ENCODE peak calls at places on chromosome 16, in four cellular contexts. E is vagina, U is mammary epithelial cell, N is HFF-Myc. M is an unnamed sample.

GRCh38 chr16:75264531-75264998 is 13.1 kb upstream of the BCAR1 start:
- DNase-seq in E (no peak), N (no peak), U (no peak), M (no peak)

GRCh38 chr16:10205688-10206087 is 23.5 kb upstream of the GRIN2A start:
- DNase-seq in U (peak; percentile 85), E (no peak), N (no peak), M (no peak)

GRCh38 chr16:89971495-89972243 is 23.1 kb downstream of the DEF8 start:
- DNase-seq in N (no peak), U (no peak), E (no peak), M (no peak)

GRCh38 chr16:12009922-12010321 is 33.4 kb downstream of the SNX29 start:
- DNase-seq in U (no peak), N (no peak), E (no peak), M (no peak)

GRCh38 chr16:70746708-70747424 is 54.1 kb downstream of the VAC14 start:
- DNase-seq in U (peak; percentile 78), N (peak; percentile 88), E (no peak), M (peak; percentile 56)

GRCh38 chr16:27226476-27226875 is 23.1 kb downstream of the KDM8 start:
- DNase-seq in E (no peak), N (no peak), U (peak; percentile 61), M (no peak)

GRCh38 chr16:54277845-54278703 is 8.5 kb downstream of the IRX3 start:
- DNase-seq in N (no peak), E (no peak), U (no peak), M (no peak)

GRCh38 chr16:70601576-70602575 is 44.5 kb upstream of the IL34 start:
- DNase-seq in U (no peak), N (no peak), E (no peak), M (no peak)

GRCh38 chr16:67661101-67661661 is 421 bp downstream of the PARD6A start:
- DNase-seq in N (no peak), E (no peak), U (peak; percentile 48), M (no peak)

GRCh38 chr16:72976747-72977064 is 71.2 kb downstream of the ZFHX3 start:
- DNase-seq in U (no peak), E (no peak), N (no peak), M (no peak)
- TF ChIP-seq CTCF in U (no peak), E (no peak), N (no peak), M (no peak)

GRCh38 chr16:24572069-24572468 is 32.7 kb downstream of the RBBP6 start:
- DNase-seq in E (no peak), N (no peak), U (no peak), M (no peak)

GRCh38 chr16:24573141-24573540 is 33.8 kb downstream of the RBBP6 start:
- DNase-seq in U (no peak), N (no peak), E (no peak), M (no peak)

GRCh38 chr16:24562811-24563210 is 23.4 kb downstream of the RBBP6 start:
- DNase-seq in U (no peak), E (no peak), N (no peak), M (no peak)

GRCh38 chr16:24568392-24568791 is 29.0 kb downstream of the RBBP6 start:
- DNase-seq in E (no peak), N (no peak), U (peak; percentile 8), M (no peak)
- TF ChIP-seq CTCF in E (peak; percentile 10), N (no peak), U (peak; percentile 21), M (peak; percentile 2)

GRCh38 chr16:66274335-66275110 is 92.0 kb upstream of the CDH5 start:
- DNase-seq in U (peak; percentile 21), N (no peak), E (peak; percentile 62), M (no peak)
- TF ChIP-seq CTCF in U (peak; percentile 38), N (peak; percentile 4), E (no peak), M (no peak)

DNA sequence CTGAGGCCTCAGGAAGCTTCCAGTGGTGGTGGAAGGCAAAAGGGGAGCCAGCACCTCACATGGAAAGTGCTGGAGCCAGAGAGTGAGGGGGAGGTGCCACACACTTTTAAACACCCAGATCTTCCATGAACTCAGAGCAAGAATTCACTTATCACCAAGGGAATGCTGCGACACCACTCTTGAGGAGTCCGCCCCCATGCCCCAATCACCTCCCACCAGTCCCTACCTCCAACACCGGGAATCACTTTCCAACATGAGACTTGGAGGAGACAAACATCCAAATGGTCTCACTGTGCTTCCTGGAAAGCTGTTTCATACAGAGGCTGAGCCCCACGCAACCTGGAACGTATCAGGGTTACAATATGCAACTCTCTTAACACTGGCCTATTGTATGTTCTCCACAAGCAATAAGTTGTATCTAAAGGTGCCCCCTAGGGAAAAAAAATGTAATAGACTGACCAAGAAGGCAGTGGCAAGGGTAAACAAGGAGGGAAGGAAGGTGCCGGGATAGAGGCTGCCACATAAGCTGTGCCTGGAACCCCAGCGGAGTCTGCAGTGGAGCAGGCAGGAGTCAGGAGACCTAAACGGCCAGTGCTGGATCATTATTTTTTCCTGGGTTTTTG is 106.7 kb upstream of the FOXF1 start:
- DNase-seq in E (no peak), N (no peak), U (no peak), M (no peak)
- TF ChIP-seq CTCF in E (no peak), N (no peak), U (no peak), M (no peak)

GRCh38 chr16:9144106-9144505 is 52.7 kb downstream of the HAPSTR1 start:
- DNase-seq in E (no peak), U (no peak), N (no peak), M (no peak)
- TF ChIP-seq CTCF in E (no peak), U (no peak), N (no peak), M (no peak)